ENCODE peak calls at places on chromosomes 16 and 17, in ten cellular contexts. S is erythroblast; R is glutamatergic neuron; E is EL; J is stimulated activated CD8-positive, alpha-beta memory T cell treated with anti-CD3 and anti-CD28 coated beads, Interleukin-2, amount 100 ng/mL, for 48 hours; T is activated T-helper 1 cell treated with anti-CD3 and anti-CD28 coated beads, Interleukin-12 subunit alpha, Interleukin-12 subunit beta, Interleukin-2, Interleukin-4 antibody, amounts not matched to agents 30 ng/mL and 10 ng/mL and 1 ng/mL, durations not matched to agents 14 hours and 24 hours and 36 hours; K is AG09309; B is AG20443; U is SJCRH30; D is dermis microvascular lymphatic vessel endothelial cell. H is an unnamed sample.

GRCh38 chr16:81581107-81581506 is 136.5 kb downstream of the CMIP start:
- DNase-seq in E (no peak), K (no peak), U (no peak), R (no peak), T (no peak), D (no peak), J (no peak), S (no peak), B (no peak), H (no peak)

GRCh38 chr16:85168732-85169256 is 56.5 kb upstream of the CIBAR2 start:
- DNase-seq in R (peak), D (no peak), S (no peak), T (no peak), B (peak), U (peak), J (no peak), K (no peak), E (peak), H (peak)

GRCh38 chr17:55254375-55254774 is 10.4 kb upstream of the HLF start:
- DNase-seq in U (no peak), D (no peak), S (no peak), J (no peak), R (no peak), K (no peak), T (no peak), B (no peak), E (no peak), H (no peak)

GRCh38 chr17:8137645-8138342 is 13.9 kb upstream of the HES7 start:
- DNase-seq in K (no peak), D (no peak), S (no peak), T (no peak), B (no peak), E (no peak), R (no peak), J (no peak), U (no peak), H (no peak)

GRCh38 chr16:89795676-89796075 is 20.8 kb downstream of the FANCA start:
- DNase-seq in K (no peak), J (no peak), T (no peak), E (no peak), S (no peak), U (no peak), R (no peak), D (no peak), B (no peak), H (peak)

GRCh38 chr17:79562806-79563141 is 48.1 kb downstream of the RBFOX3 start:
- DNase-seq in D (no peak), R (no peak), E (no peak), B (no peak), U (no peak), T (no peak), S (no peak), K (no peak), J (no peak), H (no peak)

GRCh38 chr16:61681124-61681523 is 355.1 kb downstream of the CDH8 start:
- DNase-seq in E (no peak), U (peak), J (no peak), T (no peak), R (no peak), S (no peak), D (no peak), K (no peak), B (no peak), H (no peak)

GRCh38 chr16:85419503-85420408 is 193.4 kb upstream of the GSE1 start:
- DNase-seq in B (no peak), K (no peak), J (no peak), E (no peak), D (no peak), S (no peak), T (no peak), R (peak), U (no peak), H (no peak)

GRCh38 chr17:951388-952132 is 28.0 kb downstream of the NXN start:
- DNase-seq in S (no peak), T (no peak), E (peak), D (no peak), K (no peak), U (peak), R (peak), B (peak), J (no peak), H (peak)

GRCh38 chr17:36593651-36594316 is 2.1 kb downstream of the DHRS11 start:
- DNase-seq in B (no peak), E (no peak), U (no peak), T (no peak), S (peak), R (no peak), J (no peak), D (no peak), K (no peak), H (no peak)

GRCh38 chr17:76033139-76033538 is 6.0 kb upstream of the EVPL start:
- DNase-seq in D (no peak), K (no peak), S (no peak), T (no peak), E (no peak), U (no peak), B (no peak), J (no peak), R (no peak), H (no peak)

GRCh38 chr16:72198021-72198420 is 26.1 kb upstream of the PMFBP1 start:
- DNase-seq in R (peak), E (peak), B (peak), K (peak), S (no peak), J (no peak), U (no peak), T (no peak), D (peak), H (peak)

H was measured in GM23248.